ENCODE peak calls at places on chromosomes 12 and 14, in six cellular contexts. U, I, Q, H, O and D are unnamed samples.

GRCh38 chr14:46571970-46572369 is 79.6 kb downstream of the RPL10L start:
- DNase-seq in U (no peak), I (no peak), Q (no peak), H (no peak), O (no peak), D (no peak)

GRCh38 chr12:26798669-26799068 is 34.3 kb downstream of the ITPR2 start:
- DNase-seq in U (no peak), I (no peak), Q (no peak), H (no peak), O (no peak), D (no peak)

GRCh38 chr12:64883264-64884163 is 59.1 kb downstream of the TBC1D30 start:
- DNase-seq in U (no peak), I (no peak), Q (no peak), H (no peak), O (no peak), D (no peak)

GRCh38 chr12:82862069-82862841 is 175.5 kb downstream of the TMTC2 start:
- DNase-seq in U (no peak), I (no peak), Q (no peak), H (no peak), O (no peak), D (no peak)

GRCh38 chr12:57803317-57803893 is 15.1 kb downstream of the AVIL start:
- DNase-seq in U (no peak), I (peak; percentile 72), Q (peak; percentile 74), H (no peak), O (no peak), D (no peak)

GRCh38 chr14:93073366-93073722 is 42.4 kb downstream of the ITPK1 start:
- DNase-seq in U (no peak), I (no peak), Q (no peak), H (no peak), O (no peak), D (no peak)

GRCh38 chr12:68122236-68122920 is 37.2 kb downstream of the IFNG start:
- DNase-seq in U (no peak), I (no peak), Q (no peak), H (no peak), O (no peak), D (no peak)

GRCh38 chr12:93785262-93786010 is 108.3 kb downstream of the CRADD start:
- DNase-seq in U (peak; percentile 63), I (no peak), Q (peak; percentile 25), H (peak; percentile 48), O (no peak), D (peak; percentile 53)

GRCh38 chr14:26589998-26590397 is 7.8 kb downstream of the NOVA1 start:
- DNase-seq in U (no peak), I (no peak), Q (no peak), H (no peak), O (no peak), D (no peak)

GRCh38 chr14:89137514-89138163 is 279.4 kb downstream of the FOXN3 start:
- DNase-seq in U (no peak), I (peak; percentile 88), Q (peak; percentile 20), H (peak; percentile 65), O (peak; percentile 71), D (no peak)

GRCh38 chr12:93956551-93956950 is 191.8 kb upstream of the PLXNC1 start:
- DNase-seq in U (no peak), I (no peak), Q (no peak), H (no peak), O (no peak), D (no peak)

GRCh38 chr14:105845725-105846309 is 319.4 kb downstream of the TMEM121 start:
- DNase-seq in U (no peak), I (no peak), Q (no peak), H (no peak), O (no peak), D (no peak)

GRCh38 chr12:51941011-51941561 is 10.4 kb upstream of the ACVR1B start:
- DNase-seq in U (no peak), I (no peak), Q (no peak), H (no peak), O (peak; percentile 32), D (no peak)

GRCh38 chr14:104219731-104220224 is 81.4 kb downstream of the KIF26A start:
- DNase-seq in U (no peak), I (peak; percentile 48), Q (no peak), H (peak; percentile 3), O (no peak), D (no peak)

GRCh38 chr14:72780771-72781170 is 113.1 kb downstream of the DPF3 start:
- DNase-seq in U (no peak), I (no peak), Q (no peak), H (no peak), O (no peak), D (no peak)

GRCh38 chr12:5402536-5402935 is 29.4 kb upstream of the NTF3 start:
- DNase-seq in U (no peak), I (no peak), Q (no peak), H (no peak), O (no peak), D (no peak)

GRCh38 chr12:124752437-124753229 is 111.0 kb downstream of the SCARB1 start:
- DNase-seq in U (no peak), I (no peak), Q (no peak), H (no peak), O (no peak), D (no peak)

GRCh38 chr12:124687695-124688301 is 120.4 kb upstream of the NCOR2 start:
- DNase-seq in U (peak; percentile 33), I (no peak), Q (no peak), H (peak; percentile 35), O (no peak), D (no peak)

GRCh38 chr14:104724981-104725771 is 1.1 kb downstream of the ADSS1 start:
- DNase-seq in U (no peak), I (no peak), Q (peak; percentile 51), H (peak; percentile 76), O (no peak), D (peak; percentile 43)

GRCh38 chr14:57692671-57693070 is 173.2 kb downstream of the SLC35F4 start:
- DNase-seq in U (no peak), I (no peak), Q (no peak), H (no peak), O (peak; percentile 16), D (no peak)
- TF ChIP-seq CTCF in U (no peak), I (peak; percentile 41), Q (peak; percentile 26), H (no peak), O (peak; percentile 55), D (no peak)

DNA sequence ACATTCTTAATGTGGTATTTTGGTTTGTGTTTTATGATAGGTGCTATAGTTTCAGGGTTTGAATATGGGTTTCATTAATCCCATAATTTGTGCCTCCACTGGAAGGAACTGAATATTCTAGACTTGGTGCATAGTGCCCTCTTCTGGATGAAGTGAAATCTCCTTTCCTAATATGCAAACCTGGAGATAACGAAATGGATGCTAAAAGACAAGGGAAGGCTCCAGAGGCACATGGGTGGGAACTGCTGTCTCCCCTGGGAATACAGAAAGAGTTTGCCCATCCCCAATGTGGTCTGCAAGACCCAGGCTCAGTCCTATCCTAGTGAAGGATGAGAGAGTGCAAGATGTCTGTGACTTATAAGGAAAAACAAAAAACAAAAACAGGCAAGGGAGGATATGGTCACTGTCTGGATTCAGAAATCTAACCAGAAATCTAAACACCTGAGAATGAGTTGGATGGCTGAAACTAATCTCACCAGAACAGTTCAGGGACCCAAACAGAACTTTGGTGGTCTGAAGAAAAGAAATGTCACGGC is 142.3 kb upstream of the TMPO start:
- DNase-seq in U (no peak), I (no peak), Q (no peak), H (no peak), O (no peak), D (no peak)
- TF ChIP-seq CTCF in U (peak; percentile 36), I (peak; percentile 55), Q (peak; percentile 56), H (peak; percentile 46), O (peak; percentile 64), D (no peak)

DNA sequence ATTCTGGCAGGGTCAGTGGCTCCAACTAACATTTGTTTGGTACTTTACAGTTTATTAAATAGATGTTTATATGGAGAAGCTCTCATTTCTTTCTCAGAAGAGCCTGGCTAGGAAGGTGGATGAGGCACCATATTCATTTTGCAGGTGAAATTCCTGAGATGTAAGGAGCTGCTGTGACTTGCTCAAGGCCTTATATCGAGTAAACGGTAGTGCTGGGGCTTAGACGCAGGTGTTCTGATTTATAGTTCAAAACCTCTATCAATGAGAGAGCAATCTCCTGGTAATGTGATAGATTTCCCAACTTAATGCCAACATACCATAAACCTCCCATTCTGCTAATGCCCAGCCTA is 42.3 kb downstream of the DAD1 start:
- DNase-seq in U (no peak), I (no peak), Q (no peak), H (no peak), O (no peak), D (no peak)
- TF ChIP-seq CTCF in U (no peak), I (no peak), Q (no peak), H (no peak), O (no peak), D (no peak)

DNA sequence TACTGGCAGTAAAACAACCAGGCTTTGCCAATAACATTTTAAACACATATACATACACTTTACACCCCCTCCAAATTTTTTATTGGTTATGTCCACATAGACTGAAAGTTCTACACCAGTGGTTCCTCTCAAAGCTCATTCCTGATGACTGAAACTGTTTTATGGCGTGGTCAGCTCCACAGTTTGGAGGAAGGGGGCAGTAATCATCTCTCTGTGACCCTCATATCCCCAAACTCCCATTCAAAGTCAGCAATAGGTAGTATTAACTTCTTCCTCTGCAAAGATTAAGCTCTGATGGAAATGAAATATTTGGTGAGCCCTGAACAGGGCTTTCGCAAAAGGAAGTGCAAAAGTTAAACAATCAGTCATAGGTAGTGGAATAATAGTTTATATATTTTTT is 55.3 kb upstream of the DAAM1 start:
- DNase-seq in U (no peak), I (no peak), Q (no peak), H (no peak), O (no peak), D (no peak)
- TF ChIP-seq CTCF in U (no peak), I (peak; percentile 23), Q (no peak), H (no peak), O (peak; percentile 32), D (no peak)

GRCh38 chr12:56221757-56222530 is at the start of gene RNF41:
- DNase-seq in U (peak; percentile 98), I (peak; percentile 98), Q (peak; percentile 98), H (peak; percentile 97), O (peak; percentile 95), D (peak; percentile 97)
- TF ChIP-seq CTCF in U (peak; percentile 48), I (no peak), Q (no peak), H (peak; percentile 17), O (no peak), D (peak; percentile 28)

GRCh38 chr14:85853996-85854526 is 324.1 kb downstream of the FLRT2 start:
- DNase-seq in U (no peak), I (no peak), Q (no peak), H (no peak), O (no peak), D (no peak)

GRCh38 chr14:85852900-85853299 is 323.0 kb downstream of the FLRT2 start:
- DNase-seq in U (no peak), I (no peak), Q (no peak), H (no peak), O (no peak), D (no peak)

GRCh38 chr14:85856430-85856829 is 326.5 kb downstream of the FLRT2 start:
- DNase-seq in U (no peak), I (no peak), Q (no peak), H (no peak), O (no peak), D (no peak)
- TF ChIP-seq CTCF in U (no peak), I (peak; percentile 29), Q (peak; percentile 15), H (no peak), O (no peak), D (no peak)